ENCODE peak calls at places on chromosomes 1 and 21, in eight cellular contexts. I, P, V, T, U, S, D and O are unnamed samples. For H3K4me1, the result is how much of the 10 kb centered on the place peaks cover.

GRCh38 chr1:48092401-48092800 is 95.2 kb upstream of the TRABD2B start:
- DNase-seq in D (no peak), U (no peak), T (no peak), I (no peak), V (no peak), P (no peak), S (no peak), O (no peak)

GRCh38 chr1:37478890-37479254 is 4.5 kb downstream of the ZC3H12A start:
- DNase-seq in D (no peak), P (no peak), I (peak), S (no peak), U (no peak), V (no peak), T (no peak), O (no peak)

GRCh38 chr21:39630827-39631226 is 18.1 kb downstream of the B3GALT5 start:
- DNase-seq in S (no peak), P (no peak), D (no peak), I (peak), T (no peak), U (no peak), V (no peak), O (no peak)

GRCh38 chr21:25639167-25639921 is at the start of gene JAM2:
- DNase-seq in U (peak), I (peak), P (peak), D (peak), S (no peak), V (peak), T (no peak), O (peak)

GRCh38 chr1:68379085-68379478 is 70.7 kb downstream of the RPE65 start:
- DNase-seq in S (no peak), I (no peak), P (no peak), U (no peak), V (no peak), T (peak), D (no peak), O (no peak)

GRCh38 chr1:54332781-54333585 is 73.2 kb downstream of the SSBP3 start:
- DNase-seq in V (no peak), D (no peak), T (no peak), U (peak), I (no peak), S (no peak), P (peak), O (peak)

GRCh38 chr1:110007458-110007857 is 22.9 kb downstream of the AHCYL1 start:
- DNase-seq in S (no peak), T (no peak), D (no peak), V (no peak), U (no peak), I (no peak), P (no peak), O (no peak)

GRCh38 chr1:209196140-209196539 is 387.4 kb upstream of the CAMK1G start:
- DNase-seq in I (no peak), S (no peak), T (no peak), P (no peak), D (no peak), V (no peak), U (no peak), O (no peak)

GRCh38 chr1:235650341-235651169 is 971 bp upstream of the GNG4 start:
- DNase-seq in S (no peak), T (no peak), P (no peak), D (no peak), I (no peak), U (no peak), V (peak), O (no peak)

GRCh38 chr1:35726814-35727433 is 8.2 kb upstream of the C1orf216 start:
- DNase-seq in I (peak), P (peak), V (no peak), U (peak), D (peak), S (peak), T (peak), O (peak)

GRCh38 chr1:178497903-178498478 is 1.2 kb upstream of the CLEC20A start:
- DNase-seq in I (no peak), P (no peak), D (no peak), T (no peak), V (no peak), U (no peak), S (no peak), O (no peak)

GRCh38 chr1:12462586-12462985 is 155.4 kb downstream of the DHRS3 start:
- DNase-seq in S (no peak), P (no peak), V (no peak), U (no peak), T (no peak), I (no peak), D (no peak), O (no peak)

GRCh38 chr1:53080041-53080440 is 18.0 kb downstream of the PODN start:
- DNase-seq in V (peak), P (no peak), D (peak), U (no peak), I (no peak), S (no peak), T (no peak), O (no peak)

GRCh38 chr1:167538657-167539056 is 14.9 kb downstream of the CREG1 start:
- DNase-seq in U (no peak), T (no peak), P (no peak), D (no peak), I (no peak), V (no peak), S (no peak), O (no peak)

GRCh38 chr1:106360252-106360651 is 696.2 kb upstream of the PRMT6 start:
- DNase-seq in T (no peak), S (peak), U (no peak), P (no peak), D (no peak), V (no peak), I (no peak), O (no peak)

DNA sequence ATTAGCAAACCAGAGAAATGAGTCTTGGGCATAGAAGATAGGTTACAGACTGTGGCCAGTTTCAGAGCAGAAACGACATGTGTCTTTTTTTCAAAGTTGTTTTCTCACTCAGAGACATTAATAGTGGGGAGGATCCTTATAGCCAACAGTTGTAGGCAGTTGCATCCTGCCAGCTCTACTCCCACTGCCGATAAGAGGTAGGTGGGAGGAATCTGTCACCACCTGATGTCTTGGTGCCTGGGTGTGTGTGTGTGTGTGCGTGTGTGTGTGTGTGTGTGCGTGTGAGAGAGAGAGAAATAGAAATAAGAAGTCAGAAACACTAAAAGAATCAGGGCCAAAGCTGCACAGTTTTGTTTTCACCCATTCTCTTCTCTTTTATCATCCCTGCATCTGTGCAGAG is 219.5 kb downstream of the ZP4 start:
- DNase-seq in V (no peak), I (no peak), T (no peak), P (no peak), U (no peak), S (no peak), D (no peak), O (no peak)
- H3K4me1 ChIP-seq in V (under half), I (under half), T (under half), P (under half), U (half or more), S (under half), D (under half), O (under half)

GRCh38 chr21:31771685-31772084 is 39.8 kb upstream of the SCAF4 start:
- DNase-seq in P (no peak), V (no peak), U (no peak), D (no peak), S (no peak), I (no peak), T (no peak), O (no peak)

GRCh38 chr21:31777857-31778256 is 45.9 kb upstream of the SCAF4 start:
- DNase-seq in P (no peak), V (no peak), U (no peak), S (no peak), D (no peak), I (no peak), T (no peak), O (no peak)

GRCh38 chr21:31768720-31769119 is 36.8 kb upstream of the SCAF4 start:
- DNase-seq in S (no peak), P (no peak), V (no peak), D (no peak), T (no peak), I (no peak), U (no peak), O (no peak)

DNA sequence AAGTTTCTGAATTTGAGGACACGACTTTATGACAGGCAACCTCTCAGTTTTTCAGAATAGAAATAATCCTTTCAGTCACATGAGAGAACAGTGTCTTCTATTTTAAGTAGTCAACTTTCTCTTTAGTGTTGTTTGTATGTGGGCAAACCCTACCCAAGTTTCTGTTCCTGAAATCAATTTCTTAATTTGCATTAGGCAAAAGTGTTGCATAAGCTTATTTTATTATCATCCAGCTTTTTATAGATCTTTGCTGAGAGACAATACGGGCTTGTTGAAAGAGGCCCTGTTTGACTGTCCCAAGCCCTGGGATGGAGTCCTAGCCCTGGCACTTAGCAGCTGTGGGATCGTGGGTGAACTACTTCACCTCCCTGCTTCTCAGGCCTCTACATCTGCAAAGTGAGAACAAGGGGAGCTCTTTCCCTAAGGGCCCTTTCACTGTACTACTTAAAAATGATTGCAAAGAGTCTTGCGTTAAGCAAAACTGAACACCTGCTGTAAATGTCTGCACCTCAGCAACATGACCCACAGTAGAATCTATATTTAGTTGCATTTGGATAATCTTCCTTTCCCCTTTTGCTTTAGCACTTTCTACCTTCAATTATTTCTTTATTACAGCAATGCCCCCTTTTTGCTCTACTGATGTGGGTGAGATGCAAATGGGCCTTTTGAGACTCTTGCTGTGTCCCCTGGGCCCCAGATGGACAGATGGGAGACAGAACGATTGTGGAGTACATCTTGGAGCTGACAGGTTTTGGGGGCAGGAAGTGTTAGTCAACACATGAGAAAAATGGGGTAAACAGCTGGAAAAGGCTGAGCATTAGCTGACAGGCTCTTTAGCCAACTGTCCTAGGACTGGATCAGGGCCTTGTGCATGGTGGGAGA is 41.0 kb upstream of the SCAF4 start:
- DNase-seq in D (no peak), V (no peak), U (no peak), S (no peak), P (no peak), T (no peak), I (no peak), O (no peak)
- H3K27ac ChIP-seq in D (no peak), V (no peak), U (no peak), S (no peak), P (no peak), T (no peak), I (no peak), O (no peak)

GRCh38 chr1:94905207-94905606 is 21.7 kb downstream of the CNN3 start:
- DNase-seq in T (no peak), S (no peak), U (no peak), V (no peak), P (no peak), I (no peak), D (no peak), O (no peak)
- H3K4me3 ChIP-seq in T (no peak), S (no peak), U (no peak), V (no peak), P (no peak), I (no peak), D (no peak), O (no peak)

GRCh38 chr1:114033219-114033706 is 54.0 kb downstream of the OLFML3 start:
- DNase-seq in D (no peak), P (peak), V (no peak), U (no peak), S (peak), I (no peak), T (no peak), O (no peak)

GRCh38 chr1:114033961-114034360 is 54.7 kb downstream of the OLFML3 start:
- DNase-seq in S (no peak), P (no peak), D (no peak), I (no peak), T (no peak), V (no peak), U (no peak), O (no peak)

GRCh38 chr1:114037503-114037890 is 58.2 kb downstream of the OLFML3 start:
- DNase-seq in D (no peak), T (no peak), U (no peak), I (no peak), V (no peak), S (no peak), P (no peak), O (no peak)

GRCh38 chr1:114034561-114035303 is 55.5 kb downstream of the OLFML3 start:
- DNase-seq in I (no peak), P (no peak), U (no peak), S (no peak), V (no peak), T (no peak), D (no peak), O (no peak)

GRCh38 chr1:114035304-114035700 is 56.0 kb downstream of the OLFML3 start:
- DNase-seq in U (no peak), I (no peak), P (no peak), V (no peak), D (no peak), T (no peak), S (no peak), O (no peak)
- H3K4me1 ChIP-seq in U (under half), I (under half), P (under half), V (under half), D (under half), T (under half), S (under half), O (under half)

DNA sequence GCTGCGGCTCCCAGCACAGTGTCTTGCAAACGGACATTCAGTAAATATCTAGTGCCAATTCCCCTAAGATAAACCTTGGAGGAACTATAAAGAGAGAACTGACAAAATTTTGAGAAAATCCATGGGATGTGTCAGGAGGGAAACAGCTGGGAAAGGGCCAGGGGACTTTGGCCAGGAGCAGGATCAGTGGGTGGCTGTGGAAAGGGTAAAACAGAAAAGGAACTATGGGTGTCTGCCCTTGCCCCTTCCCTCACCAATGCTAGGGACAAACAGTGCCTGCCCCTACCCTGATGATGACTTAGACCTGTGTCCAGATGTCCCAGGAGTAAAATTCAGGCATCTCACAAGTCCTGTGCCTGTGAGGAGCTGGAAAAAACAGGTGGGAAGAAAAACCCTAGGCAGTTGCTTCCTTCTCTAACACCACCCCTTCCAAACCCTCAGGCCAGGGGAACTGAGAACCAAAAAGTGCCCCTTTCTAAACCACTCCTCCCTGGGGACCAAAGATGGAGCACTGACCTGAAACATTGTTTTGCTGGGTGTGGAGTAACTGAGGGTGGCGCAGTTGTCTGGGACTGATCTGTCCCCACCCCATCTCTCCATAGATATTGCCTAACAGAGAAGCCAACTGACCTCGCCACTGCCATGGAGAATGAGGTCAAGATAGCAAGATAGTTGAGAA is 22.1 kb upstream of the IFNAR2 start:
- DNase-seq in U (no peak), D (no peak), I (no peak), P (no peak), T (no peak), S (no peak), V (no peak), O (no peak)
- H3K27ac ChIP-seq in U (no peak), D (no peak), I (no peak), P (no peak), T (no peak), S (no peak), V (peak), O (no peak)

GRCh38 chr1:58862728-58863385 is 79.0 kb upstream of the JUN start:
- DNase-seq in V (no peak), D (no peak), U (no peak), I (no peak), S (no peak), T (no peak), P (no peak), O (no peak)
- H3K4me3 ChIP-seq in V (no peak), D (no peak), U (no peak), I (no peak), S (no peak), T (no peak), P (no peak), O (no peak)

DNA sequence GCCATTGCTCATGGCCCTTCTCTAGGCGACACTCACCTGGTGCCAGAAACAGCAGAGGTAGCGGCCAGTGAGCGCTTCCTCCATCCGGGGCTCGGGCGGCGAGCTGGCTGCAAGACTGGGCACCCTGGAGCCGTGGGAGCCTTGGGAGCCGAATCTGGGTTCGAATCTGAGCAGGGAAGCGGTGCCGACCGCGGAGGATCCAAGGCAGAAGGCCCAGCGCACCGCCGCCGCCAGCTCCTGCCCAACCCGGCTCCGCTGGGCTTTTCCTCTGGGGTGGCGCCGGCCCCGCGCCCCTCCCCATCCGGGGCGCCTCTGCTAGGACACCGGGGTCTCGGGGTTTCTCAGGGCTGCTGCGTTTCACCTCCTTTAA is 1.7 kb upstream of the PRDM16 start:
- DNase-seq in T (no peak), U (peak), I (no peak), D (peak), P (no peak), V (peak), S (no peak), O (peak)
- H3K4me1 ChIP-seq in T (under half), U (half or more), I (under half), D (under half), P (under half), V (under half), S (under half), O (under half)

DNA sequence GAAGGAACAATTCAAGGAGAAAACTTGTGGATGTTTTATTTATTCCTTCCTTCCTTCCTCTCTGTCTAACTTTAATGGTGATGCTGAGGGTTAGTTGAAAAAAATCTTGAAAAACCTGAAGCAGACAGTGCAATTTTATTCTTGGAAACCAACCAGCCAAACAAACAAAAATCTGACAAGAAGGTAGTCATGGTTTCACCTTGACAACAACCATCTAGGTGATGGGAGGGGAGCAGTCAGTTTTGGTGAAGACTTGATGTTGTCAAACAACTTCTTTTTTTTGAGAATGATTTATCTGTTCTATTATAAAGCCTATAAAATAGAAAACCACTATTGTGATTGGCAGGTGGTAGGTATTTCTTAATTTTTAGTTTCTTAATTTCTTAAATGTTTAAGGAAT is 92.4 kb upstream of the GPR88 start:
- DNase-seq in V (no peak), U (no peak), P (no peak), D (no peak), T (peak), S (no peak), I (no peak), O (no peak)
- H3K27ac ChIP-seq in V (no peak), U (no peak), P (no peak), D (no peak), T (no peak), S (no peak), I (no peak), O (no peak)

GRCh38 chr21:18249542-18250152 is 5.0 kb downstream of the CHODL start:
- DNase-seq in P (no peak), U (no peak), V (no peak), S (no peak), D (no peak), T (no peak), I (no peak), O (no peak)

GRCh38 chr21:18248171-18248570 is 3.5 kb downstream of the CHODL start:
- DNase-seq in D (no peak), I (no peak), V (no peak), T (no peak), U (no peak), S (no peak), P (no peak), O (no peak)

GRCh38 chr21:18245493-18245967 is 897 bp downstream of the CHODL start:
- DNase-seq in S (no peak), V (peak), P (no peak), U (no peak), D (no peak), T (no peak), I (no peak), O (peak)

GRCh38 chr21:18244721-18245486 is at the start of gene CHODL:
- DNase-seq in U (peak), P (no peak), S (no peak), T (no peak), D (no peak), V (peak), I (no peak), O (peak)
- H3K4me3 ChIP-seq in U (peak), P (no peak), S (no peak), T (no peak), D (peak), V (peak), I (no peak), O (peak)